ENCODE peak calls at places on chromosome 6, in four cellular contexts. F, J, O and V are unnamed samples.

GRCh38 chr6:3831741-3832530 is 17.2 kb upstream of the FAM50B start:
- DNase-seq in J (no peak), O (no peak), F (no peak), V (no peak)

GRCh38 chr6:34982424-34982852 is 93.4 kb downstream of the ANKS1A start:
- DNase-seq in O (peak), J (no peak), F (no peak), V (peak)

GRCh38 chr6:46323312-46323965 is 152.7 kb upstream of the ENPP5 start:
- DNase-seq in J (no peak), O (no peak), F (no peak), V (no peak)

GRCh38 chr6:106519460-106520394 is 109.6 kb downstream of the RTN4IP1 start:
- DNase-seq in O (peak), J (peak), F (no peak), V (peak)

GRCh38 chr6:142071981-142072380 is 60.7 kb upstream of the GJE1 start:
- DNase-seq in O (no peak), F (no peak), J (no peak), V (no peak)

GRCh38 chr6:145809785-145810184 is 4.8 kb downstream of the FBXO30 start:
- DNase-seq in F (no peak), J (no peak), O (no peak), V (no peak)

GRCh38 chr6:112203577-112204349 is 50.6 kb downstream of the LAMA4 start:
- DNase-seq in J (no peak), O (no peak), F (no peak), V (no peak)

GRCh38 chr6:111464184-111464583 is 18.8 kb downstream of the REV3L start:
- DNase-seq in O (no peak), J (no peak), F (no peak), V (no peak)

GRCh38 chr6:37783831-37784584 is 35.5 kb upstream of the ZFAND3 start:
- DNase-seq in O (no peak), F (peak), J (no peak), V (no peak)

GRCh38 chr6:143163621-143164020 is 102.9 kb downstream of the AIG1 start:
- DNase-seq in J (no peak), F (no peak), O (no peak), V (no peak)

GRCh38 chr6:108732101-108732870 is 115.9 kb upstream of the ARMC2 start:
- DNase-seq in J (no peak), O (no peak), F (no peak), V (no peak)

GRCh38 chr6:77796824-77797809 is 144.3 kb downstream of the MEI4 start:
- DNase-seq in F (no peak), O (no peak), J (no peak), V (no peak)

GRCh38 chr6:159760602-159761057 is 1.2 kb upstream of the ACAT2 start:
- DNase-seq in O (no peak), F (no peak), J (no peak), V (no peak)

GRCh38 chr6:15734118-15734897 is 71.5 kb upstream of the DTNBP1 start:
- DNase-seq in J (no peak), F (no peak), O (no peak), V (no peak)

DNA sequence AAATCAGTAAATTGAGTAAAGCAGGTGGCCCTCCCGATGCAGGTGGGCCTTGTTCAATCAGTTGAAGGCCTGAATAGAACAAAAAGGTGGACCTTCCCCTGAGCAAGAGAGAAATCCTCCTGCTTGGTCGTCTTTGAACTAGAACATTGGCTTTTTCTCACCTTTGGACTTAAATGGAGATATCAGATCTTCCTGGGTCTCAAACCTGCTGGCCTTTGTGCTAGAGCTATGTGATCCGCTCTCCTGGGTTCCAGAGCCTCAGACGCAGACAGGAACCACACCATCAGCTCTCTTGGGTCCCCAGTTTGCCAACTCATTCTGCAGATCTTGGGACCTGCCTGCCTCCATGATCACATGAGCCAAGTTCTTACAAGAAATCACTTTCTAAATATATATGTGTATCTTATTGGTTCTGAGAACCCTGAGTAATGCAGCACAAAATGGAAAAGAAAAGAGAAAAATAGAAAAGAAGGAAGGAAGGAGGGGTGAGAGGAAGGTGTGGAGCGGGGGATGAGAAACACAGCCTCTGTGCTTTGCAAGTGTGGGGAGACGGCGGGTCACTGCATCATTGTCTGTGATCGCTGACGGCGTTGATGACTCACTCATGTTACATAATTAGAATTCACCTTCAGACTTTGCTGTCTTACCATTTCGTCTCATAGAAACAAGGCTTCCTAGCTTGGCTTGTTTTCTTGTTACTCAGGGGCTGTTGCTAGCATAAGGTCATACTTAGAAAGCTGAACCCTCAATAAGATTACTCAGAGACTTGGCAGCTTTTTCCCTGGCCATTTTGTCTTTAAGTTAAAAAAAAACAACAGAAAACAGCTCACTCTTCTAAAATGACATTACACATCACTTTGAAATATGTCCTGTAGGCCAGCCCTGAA is 85.7 kb upstream of the NEDD9 start:
- DNase-seq in J (no peak), F (no peak), O (no peak), V (peak)
- TF ChIP-seq SPI1 in J (no peak), F (no peak), O (no peak), V (no peak)

DNA sequence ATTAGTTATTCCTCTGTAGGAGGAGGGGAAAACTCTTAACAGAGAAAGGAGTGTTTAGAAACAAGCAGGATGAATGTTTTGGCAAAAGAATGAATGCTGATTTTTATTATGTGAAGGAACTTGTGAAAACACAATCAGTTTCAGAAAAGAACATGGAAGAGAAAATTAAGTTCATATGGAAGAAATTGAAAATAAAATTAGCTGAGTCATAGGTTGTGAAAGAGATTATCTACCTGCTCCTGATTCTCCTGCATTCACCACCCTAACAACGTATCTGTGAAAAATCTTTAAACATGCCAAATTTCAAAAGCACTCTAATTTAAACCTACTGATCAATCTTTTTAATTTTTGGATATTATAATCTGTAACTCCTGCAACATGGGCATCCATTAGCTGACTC is 227.3 kb upstream of the RSPO3 start:
- DNase-seq in F (no peak), O (no peak), J (no peak), V (no peak)
- TF ChIP-seq SPI1 in F (no peak), O (no peak), J (no peak), V (no peak)

GRCh38 chr6:14510038-14510437 is 392.5 kb downstream of the CD83 start:
- DNase-seq in O (peak), F (no peak), J (no peak), V (no peak)
- TF ChIP-seq SPI1 in O (no peak), F (no peak), J (no peak), V (no peak)

GRCh38 chr6:82365011-82365751 is 1.6 kb downstream of the TPBG start:
- DNase-seq in O (no peak), J (no peak), F (no peak), V (no peak)
- TF ChIP-seq SPI1 in O (no peak), J (no peak), F (no peak), V (no peak)